ENCODE peak calls at places on chromosomes 5 and 9, in six cellular contexts. A, H, D, W, N and T are unnamed samples. For H3K4me1, the result is how much of the 10 kb centered on the place peaks cover.

GRCh38 chr5:157046041-157046440 is 12.9 kb downstream of the HAVCR1 start:
- DNase-seq in A (peak), N (no peak), D (peak), H (peak), W (no peak), T (no peak)

GRCh38 chr5:74122979-74123575 is 497.1 kb downstream of the ARHGEF28 start:
- DNase-seq in A (no peak), N (no peak), H (no peak), W (peak), D (no peak), T (no peak)

GRCh38 chr9:135183538-135184153 is 96.2 kb downstream of the OLFM1 start:
- DNase-seq in D (no peak), W (no peak), H (no peak), N (no peak), A (no peak), T (no peak)

GRCh38 chr5:31638286-31638685 is 645 bp upstream of the PDZD2 start:
- DNase-seq in N (peak), H (peak), A (peak), D (peak), W (no peak), T (no peak)

GRCh38 chr5:125412051-125412560 is 665.7 kb upstream of the ZNF608 start:
- DNase-seq in W (peak), D (no peak), H (peak), A (peak), N (no peak), T (peak)

GRCh38 chr9:137423001-137423809 is at the start of the genes EXD3 and NOXA1:
- DNase-seq in D (peak), W (peak), N (peak), H (peak), A (peak), T (peak)

GRCh38 chr9:100578610-100579009 is 731 bp downstream of the CAVIN4 start:
- DNase-seq in W (no peak), N (no peak), H (no peak), D (no peak), A (no peak), T (no peak)

GRCh38 chr5:140966293-140967225 is at the start of gene PCDHAC2:
- DNase-seq in W (peak), N (peak), D (peak), A (peak), H (peak), T (no peak)

GRCh38 chr9:102867488-102867887 is 127.6 kb upstream of the CYLC2 start:
- DNase-seq in N (no peak), D (no peak), H (no peak), W (peak), A (peak), T (no peak)

GRCh38 chr5:172689801-172690200 is 48.7 kb downstream of the NEURL1B start:
- DNase-seq in A (no peak), W (no peak), H (no peak), D (no peak), N (peak), T (no peak)

GRCh38 chr9:96219615-96220257 is 82.2 kb downstream of the HSD17B3 start:
- DNase-seq in H (peak), A (no peak), W (no peak), N (peak), D (peak), T (peak)

GRCh38 chr9:70135176-70135575 is 91.5 kb downstream of the MAMDC2 start:
- DNase-seq in D (no peak), W (no peak), H (no peak), N (no peak), A (no peak), T (no peak)

GRCh38 chr5:82336566-82337351 is 58.6 kb upstream of the RPS23 start:
- DNase-seq in N (no peak), A (no peak), W (no peak), H (no peak), D (no peak), T (no peak)

GRCh38 chr5:95668216-95668615 is 14.6 kb downstream of the SPATA9 start:
- DNase-seq in D (no peak), W (peak), A (no peak), N (no peak), H (no peak), T (no peak)

GRCh38 chr5:156396063-156396829 is 69.3 kb downstream of the SGCD start:
- DNase-seq in D (no peak), H (no peak), A (peak), W (no peak), N (no peak), T (no peak)

GRCh38 chr9:16768816-16769215 is 101.7 kb downstream of the BNC2 start:
- DNase-seq in W (no peak), N (no peak), D (no peak), H (no peak), A (no peak), T (no peak)

GRCh38 chr9:16769291-16769690 is 101.2 kb downstream of the BNC2 start:
- DNase-seq in D (no peak), N (no peak), A (no peak), H (no peak), W (no peak), T (no peak)

GRCh38 chr9:16773617-16774016 is 96.9 kb downstream of the BNC2 start:
- DNase-seq in A (no peak), H (peak), W (no peak), N (no peak), D (no peak), T (no peak)

GRCh38 chr9:16773116-16773515 is 97.4 kb downstream of the BNC2 start:
- DNase-seq in N (no peak), D (no peak), A (no peak), H (no peak), W (no peak), T (no peak)

GRCh38 chr9:16771352-16771751 is 99.1 kb downstream of the BNC2 start:
- DNase-seq in N (no peak), W (no peak), D (no peak), A (no peak), H (no peak), T (no peak)
- H3K4me1 ChIP-seq in N (under half), W (under half), D (under half), A (under half), H (under half), T (under half)

DNA sequence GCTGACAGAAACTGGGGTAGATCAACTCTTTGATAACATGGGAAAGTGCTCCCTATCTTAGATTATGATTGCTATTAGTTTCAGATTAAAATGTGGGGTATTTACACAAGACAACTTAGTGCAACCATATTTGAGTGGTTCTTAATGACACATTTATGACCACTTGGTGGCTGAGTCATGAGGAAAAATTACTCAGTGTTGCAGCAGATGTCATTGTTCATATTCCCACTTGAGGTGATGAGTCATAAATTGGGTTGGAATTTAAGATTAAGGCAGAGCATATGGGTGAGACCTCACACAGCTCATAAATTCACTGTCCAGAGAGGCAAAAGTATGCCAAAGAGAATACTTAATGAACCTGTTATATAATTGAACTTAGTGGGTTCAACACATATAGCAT is 408.3 kb downstream of the DMRT2 start:
- DNase-seq in W (peak), A (no peak), N (no peak), D (no peak), H (no peak), T (no peak)
- H3K4me3 ChIP-seq in W (no peak), A (no peak), N (no peak), D (no peak), H (no peak), T (no peak)

GRCh38 chr5:133112026-133112660 is 60.3 kb downstream of the HSPA4 start:
- DNase-seq in H (no peak), D (no peak), A (no peak), N (no peak), W (no peak), T (no peak)
- H3K4me1 ChIP-seq in H (under half), D (under half), A (under half), N (under half), W (under half), T (under half)

GRCh38 chr9:23011669-23012068 is 565.0 kb downstream of the DMRTA1 start:
- DNase-seq in D (no peak), A (no peak), W (peak), N (no peak), H (no peak), T (no peak)
- H3K4me3 ChIP-seq in D (no peak), A (no peak), W (no peak), N (no peak), H (no peak), T (no peak)

DNA sequence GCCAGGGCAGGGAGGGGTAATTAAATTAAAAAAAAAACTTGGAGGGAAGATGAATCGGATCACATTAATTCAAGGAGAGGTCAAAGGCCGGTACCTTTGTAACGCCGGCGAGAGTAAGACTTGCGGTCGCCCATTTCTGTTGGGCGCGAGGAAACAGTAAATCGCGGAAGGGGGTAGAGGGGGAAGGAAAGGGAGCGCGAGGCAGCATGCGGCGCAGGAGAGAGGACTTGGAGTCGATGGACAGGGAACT is 324 bp upstream of the RGMB start:
- DNase-seq in N (no peak), H (no peak), D (no peak), A (no peak), W (no peak), T (no peak)
- H3K4me1 ChIP-seq in N (under half), H (under half), D (under half), A (under half), W (under half), T (under half)

GRCh38 chr9:81375461-81376100 is 313.8 kb downstream of the TLE1 start:
- DNase-seq in H (no peak), N (no peak), A (peak), W (no peak), D (no peak), T (no peak)
- H3K4me3 ChIP-seq in H (no peak), N (no peak), A (no peak), W (no peak), D (no peak), T (no peak)

DNA sequence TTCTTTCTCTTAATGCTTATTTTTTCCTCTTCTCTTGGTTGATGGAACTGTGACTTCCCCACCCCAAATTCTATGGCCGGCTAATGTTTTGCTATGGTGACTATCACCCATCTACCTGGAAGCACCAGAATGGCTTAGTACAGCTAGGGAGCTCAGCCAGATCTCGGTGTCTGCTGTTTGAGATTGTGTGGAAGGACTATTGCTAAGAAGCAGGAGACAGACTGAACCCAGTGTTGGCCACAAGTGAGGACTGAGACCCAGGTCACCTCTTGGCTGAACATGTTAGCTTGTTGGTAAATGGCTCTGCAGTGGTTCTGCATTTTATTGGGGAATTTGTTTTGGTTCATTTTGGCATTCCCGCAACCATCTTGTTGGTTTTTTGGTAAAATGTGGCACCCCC is 2.7 kb downstream of the PRRC2B start:
- DNase-seq in W (no peak), A (no peak), D (no peak), H (no peak), N (no peak), T (no peak)
- H3K4me1 ChIP-seq in W (under half), A (under half), D (half or more), H (half or more), N (under half), T (under half)

GRCh38 chr5:154315196-154315595 is 124.7 kb downstream of the GALNT10 start:
- DNase-seq in W (no peak), D (no peak), H (no peak), N (no peak), A (no peak), T (no peak)

GRCh38 chr5:154317916-154318315 is 127.4 kb downstream of the GALNT10 start:
- DNase-seq in H (no peak), W (no peak), N (no peak), D (no peak), A (no peak), T (no peak)

GRCh38 chr5:154315756-154316155 is 125.2 kb downstream of the GALNT10 start:
- DNase-seq in A (no peak), D (no peak), W (no peak), H (no peak), N (no peak), T (no peak)

GRCh38 chr5:154318691-154319090 is 127.1 kb upstream of the SAP30L start:
- DNase-seq in D (no peak), W (no peak), H (no peak), N (no peak), A (no peak), T (no peak)

DNA sequence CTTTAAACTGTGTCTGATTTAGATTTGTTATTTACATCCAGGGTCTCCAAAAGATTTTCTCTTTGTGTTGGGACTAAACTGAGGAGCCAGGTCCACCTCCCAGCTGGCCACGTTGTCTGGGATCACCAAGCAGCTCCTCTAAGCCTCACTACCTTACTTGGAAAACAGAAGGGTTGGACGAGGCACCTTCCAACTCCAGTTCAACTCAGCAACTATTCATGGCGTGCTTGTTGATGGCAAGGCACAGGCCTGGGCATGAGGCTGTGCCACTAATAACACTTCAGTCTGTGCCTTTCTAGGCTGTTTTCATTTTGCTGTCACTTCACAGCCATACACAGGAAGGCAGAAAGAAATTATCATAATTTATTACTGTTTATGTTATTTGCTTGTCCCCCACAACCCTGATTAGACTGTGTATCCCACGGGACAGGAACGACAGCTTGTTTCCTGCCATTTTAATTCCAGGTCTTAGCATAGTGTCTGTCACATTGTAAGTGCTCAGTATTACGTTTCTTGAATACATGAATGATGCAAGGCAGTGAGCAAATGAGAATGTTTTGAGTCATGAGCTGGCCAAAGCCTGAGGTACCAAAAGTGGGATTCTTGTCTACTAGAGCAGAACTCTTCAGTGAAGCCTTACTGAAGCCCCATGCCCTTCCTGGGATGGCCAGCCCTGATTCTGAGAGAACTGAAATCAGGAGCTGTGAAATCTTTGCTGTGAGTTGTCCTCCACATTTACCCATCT is 125.9 kb downstream of the GALNT10 start:
- DNase-seq in H (no peak), N (no peak), D (no peak), W (no peak), A (peak), T (no peak)
- H3K4me3 ChIP-seq in H (no peak), N (no peak), D (no peak), W (no peak), A (no peak), T (no peak)

GRCh38 chr5:1297243-1297642 is 2.4 kb upstream of the TERT start:
- DNase-seq in A (no peak), D (no peak), H (no peak), N (no peak), W (no peak), T (no peak)
- H3K4me1 ChIP-seq in A (under half), D (under half), H (under half), N (under half), W (under half), T (under half)